ENCODE peak calls at places on chromosome 3, in ten cellular contexts. M is fibroblast of lung, E is neural progenitor cell, O is tibial nerve, J is heart left ventricle, R is breast epithelium, Y is body of pancreas, L is left ventricle myocardium inferior, P is cardiac muscle cell, Z is SK-N-SH. V is an unnamed sample. For H3K9me3 and H3K4me1, the result is how much of the 10 kb centered on the place peaks cover.

GRCh38 chr3:150469931-150470740 is 62.0 kb downstream of the TSC22D2 start:
- DNase-seq in M (no peak), E (no peak), O (no peak), J (no peak), R (no peak), Y (no peak), L (no peak), P (no peak), Z (no peak), V (no peak)

GRCh38 chr3:45860481-45860880 is 18.6 kb upstream of the LZTFL1 start:
- DNase-seq in M (no peak), E (no peak), O (no peak), J (no peak), R (no peak), Y (no peak), L (no peak), P (no peak), Z (no peak), V (no peak)

GRCh38 chr3:49745986-49746385 is 22.2 kb upstream of the GMPPB start:
- DNase-seq in M (peak), E (no peak), O (no peak), J (no peak), R (no peak), Y (no peak), L (no peak), P (no peak), Z (no peak), V (no peak)

GRCh38 chr3:45528429-45528828 is 66.1 kb upstream of the LIMD1 start:
- DNase-seq in M (peak), E (no peak), O (no peak), J (no peak), R (no peak), Y (no peak), L (no peak), P (no peak), Z (no peak), V (no peak)

GRCh38 chr3:104939196-104939595 is 427.5 kb upstream of the ALCAM start:
- DNase-seq in M (peak), E (no peak), O (no peak), J (no peak), R (no peak), Y (no peak), L (no peak), P (no peak), Z (peak), V (no peak)

GRCh38 chr3:133206921-133207320 is 168.7 kb downstream of the TMEM108 start:
- DNase-seq in M (no peak), E (no peak), O (no peak), J (no peak), R (no peak), Y (no peak), L (no peak), P (no peak), Z (no peak), V (no peak)

GRCh38 chr3:119069725-119070124 is 35.1 kb upstream of the IGSF11 start:
- DNase-seq in M (no peak), E (no peak), O (no peak), J (no peak), R (no peak), Y (no peak), L (no peak), P (no peak), Z (no peak), V (no peak)

GRCh38 chr3:15305366-15305844 is 27.0 kb downstream of the SH3BP5 start:
- DNase-seq in M (no peak), E (no peak), O (no peak), J (no peak), R (no peak), Y (no peak), L (no peak), P (peak), Z (peak), V (no peak)

GRCh38 chr3:28326458-28326926 is 22.0 kb upstream of the ZCWPW2 start:
- DNase-seq in M (no peak), E (no peak), O (no peak), J (no peak), R (no peak), Y (no peak), L (no peak), P (no peak), Z (no peak), V (no peak)

GRCh38 chr3:138740057-138740456 is 94.7 kb downstream of the PIK3CB start:
- DNase-seq in M (no peak), E (no peak), O (no peak), J (no peak), R (no peak), Y (no peak), L (no peak), P (no peak), Z (no peak), V (no peak)

GRCh38 chr3:50126287-50127211 is 28.6 kb upstream of the SEMA3F start:
- DNase-seq in M (peak), E (peak), O (no peak), J (no peak), R (peak), Y (no peak), L (peak), P (peak), Z (peak), V (no peak)

GRCh38 chr3:113136071-113136470 is 75.3 kb upstream of the BOC start:
- DNase-seq in M (peak), E (peak), O (no peak), J (no peak), R (no peak), Y (no peak), L (no peak), P (peak), Z (no peak), V (no peak)

GRCh38 chr3:155890671-155891190 is 20.3 kb downstream of the GMPS start:
- DNase-seq in M (peak), E (no peak), O (no peak), J (no peak), R (no peak), Y (no peak), L (no peak), P (no peak), Z (peak), V (no peak)

GRCh38 chr3:122530164-122530563 is 15.4 kb upstream of the KPNA1 start:
- DNase-seq in M (no peak), E (no peak), O (no peak), J (no peak), R (no peak), Y (no peak), L (no peak), P (no peak), Z (no peak), V (no peak)

GRCh38 chr3:8500208-8500961 is 1.2 kb upstream of the LMCD1 start:
- DNase-seq in M (no peak), E (peak), O (no peak), J (no peak), R (no peak), Y (peak), L (no peak), P (peak), Z (peak), V (no peak)

GRCh38 chr3:114310701-114311100 is 16.9 kb downstream of the TIGIT start:
- DNase-seq in M (no peak), E (no peak), O (no peak), J (no peak), R (no peak), Y (no peak), L (no peak), P (no peak), Z (no peak), V (no peak)

GRCh38 chr3:154921351-154921750 is 158.8 kb upstream of the MME start:
- DNase-seq in M (no peak), E (no peak), O (no peak), J (no peak), R (no peak), Y (no peak), L (no peak), P (no peak), Z (no peak), V (no peak)

GRCh38 chr3:25962255-25962654 is 172.4 kb downstream of the OXSM start:
- DNase-seq in M (no peak), E (peak), O (no peak), J (no peak), R (no peak), Y (no peak), L (no peak), P (no peak), Z (no peak), V (no peak)

GRCh38 chr3:146953523-146954125 is 348.5 kb upstream of the PLSCR5 start:
- DNase-seq in M (no peak), E (peak), O (no peak), J (no peak), R (no peak), Y (no peak), L (no peak), P (no peak), Z (no peak), V (no peak)

GRCh38 chr3:147195896-147196295 is 210.4 kb downstream of the ZIC4 start:
- DNase-seq in M (peak), E (no peak), O (no peak), J (no peak), R (no peak), Y (no peak), L (no peak), P (no peak), Z (no peak), V (no peak)

GRCh38 chr3:71579301-71579933 is 4.1 kb downstream of the FOXP1 start:
- DNase-seq in M (no peak), E (no peak), O (no peak), J (no peak), R (no peak), Y (no peak), L (no peak), P (peak), Z (no peak), V (no peak)

GRCh38 chr3:48407542-48408099 is 22.3 kb downstream of the PLXNB1 start:
- DNase-seq in M (no peak), E (no peak), O (peak), J (peak), R (peak), Y (no peak), L (no peak), P (no peak), Z (no peak), V (peak)

DNA sequence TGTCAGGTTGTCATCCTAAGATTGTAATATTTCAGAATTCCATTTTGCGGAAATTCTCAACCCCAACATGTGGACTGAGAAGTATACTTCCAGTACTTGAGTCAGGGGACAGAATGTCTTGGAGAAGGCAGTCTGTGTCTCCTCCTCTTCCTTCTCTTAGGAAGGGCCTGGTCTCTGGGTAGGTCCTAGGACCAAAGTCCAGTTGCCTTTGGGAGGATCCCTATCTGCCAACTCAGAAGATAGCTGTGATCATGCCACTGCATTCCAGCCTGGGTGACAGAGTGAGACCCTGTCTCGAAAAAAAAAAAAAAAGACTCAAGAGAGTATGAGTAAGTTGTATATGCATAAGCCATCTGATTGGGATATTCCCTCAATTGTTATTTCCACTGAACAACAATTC is 23.9 kb upstream of the FAM3D start:
- DNase-seq in M (no peak), E (no peak), O (no peak), J (no peak), R (no peak), Y (no peak), L (no peak), P (no peak), Z (no peak), V (no peak)
- H3K9me3 ChIP-seq in M (under half), E (under half), O (under half), J (under half), R (under half), Y (under half), L (under half), P (under half), Z (under half), V (under half)

DNA sequence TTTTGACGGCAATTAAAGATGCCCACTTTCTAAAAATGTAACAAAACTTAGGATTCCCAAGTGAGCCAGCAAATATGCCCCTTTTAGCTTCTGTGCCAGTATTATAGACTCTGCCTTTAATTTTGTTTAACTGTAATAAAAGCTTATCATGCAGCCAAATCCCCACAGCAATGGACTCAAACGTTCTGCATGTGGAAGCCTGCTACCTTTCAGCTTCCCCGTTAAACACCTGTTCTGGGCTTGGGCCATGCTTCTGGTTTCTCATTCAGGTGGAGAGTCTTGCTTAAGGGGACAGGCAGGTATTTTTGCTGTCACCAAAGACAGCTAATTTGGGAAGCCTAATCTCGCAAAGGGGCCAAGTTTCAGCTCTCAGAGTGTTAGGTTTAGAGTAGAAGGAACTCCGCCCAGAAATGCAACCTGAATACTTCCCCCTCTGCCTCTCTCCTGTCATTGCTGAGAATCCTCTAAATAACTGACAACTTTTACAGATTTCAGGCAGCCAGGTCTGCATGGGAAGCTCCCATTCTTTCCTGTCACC is 399.4 kb upstream of the ATP11B start:
- DNase-seq in M (no peak), E (no peak), O (no peak), J (no peak), R (no peak), Y (no peak), L (no peak), P (no peak), Z (no peak), V (no peak)
- H3K4me1 ChIP-seq in M (under half), E (under half), O (under half), J (under half), R (under half), Y (under half), L (under half), P (under half), Z (under half), V (under half)

GRCh38 chr3:74409066-74409465 is 205.4 kb downstream of the CNTN3 start:
- DNase-seq in M (no peak), E (no peak), O (no peak), J (no peak), R (no peak), Y (no peak), L (no peak), P (no peak), Z (no peak), V (no peak)
- H3K9me3 ChIP-seq in M (under half), E (under half), O (under half), J (under half), R (under half), Y (under half), L (under half), P (under half), Z (under half), V (under half)

DNA sequence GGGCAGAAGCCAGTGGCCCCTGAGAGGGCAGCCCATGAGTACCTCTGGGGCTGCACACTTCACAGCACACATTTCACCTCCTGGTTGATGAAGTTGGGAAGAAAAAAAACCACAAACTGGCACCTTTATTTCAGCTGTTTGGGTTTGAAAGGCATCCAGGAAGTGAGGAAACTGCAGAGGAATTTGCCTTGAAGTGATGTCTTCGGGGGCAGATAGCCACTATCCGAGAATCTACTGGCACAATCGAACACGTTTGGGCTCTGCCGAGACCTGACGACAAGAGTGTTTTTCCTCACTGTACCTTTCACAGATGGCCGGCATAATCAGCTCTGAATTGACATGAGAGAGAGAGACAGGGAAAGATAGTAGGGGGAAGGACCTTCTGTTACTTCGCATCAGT is 59.7 kb downstream of the LRIG1 start:
- DNase-seq in M (peak), E (no peak), O (no peak), J (no peak), R (no peak), Y (no peak), L (no peak), P (no peak), Z (no peak), V (no peak)
- H3K4me1 ChIP-seq in M (under half), E (half or more), O (under half), J (half or more), R (under half), Y (half or more), L (half or more), P (under half), Z (under half), V (under half)

DNA sequence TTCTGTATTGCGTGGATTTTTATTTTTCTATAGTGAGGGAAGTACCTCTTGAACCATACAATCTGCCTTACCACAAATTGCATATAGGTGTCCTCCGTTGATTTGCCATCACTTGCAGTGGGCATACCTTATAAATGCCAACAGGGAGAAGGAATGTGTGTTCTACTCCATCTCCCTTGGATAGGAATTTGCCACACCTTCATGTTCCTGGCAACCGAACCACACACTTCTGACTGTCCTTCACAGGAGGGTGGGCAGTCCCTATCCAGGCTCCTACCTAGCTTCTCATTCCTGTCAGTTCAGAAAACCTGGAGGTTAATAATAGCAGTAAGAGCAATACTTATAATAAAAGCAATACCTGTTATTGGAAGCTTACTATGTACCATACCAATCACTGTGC is 357.7 kb downstream of the EFHB start:
- DNase-seq in M (no peak), E (no peak), O (no peak), J (no peak), R (no peak), Y (no peak), L (no peak), P (no peak), Z (no peak), V (no peak)
- H3K9me3 ChIP-seq in M (under half), E (under half), O (under half), J (under half), R (under half), Y (under half), L (under half), P (under half), Z (under half), V (under half)

DNA sequence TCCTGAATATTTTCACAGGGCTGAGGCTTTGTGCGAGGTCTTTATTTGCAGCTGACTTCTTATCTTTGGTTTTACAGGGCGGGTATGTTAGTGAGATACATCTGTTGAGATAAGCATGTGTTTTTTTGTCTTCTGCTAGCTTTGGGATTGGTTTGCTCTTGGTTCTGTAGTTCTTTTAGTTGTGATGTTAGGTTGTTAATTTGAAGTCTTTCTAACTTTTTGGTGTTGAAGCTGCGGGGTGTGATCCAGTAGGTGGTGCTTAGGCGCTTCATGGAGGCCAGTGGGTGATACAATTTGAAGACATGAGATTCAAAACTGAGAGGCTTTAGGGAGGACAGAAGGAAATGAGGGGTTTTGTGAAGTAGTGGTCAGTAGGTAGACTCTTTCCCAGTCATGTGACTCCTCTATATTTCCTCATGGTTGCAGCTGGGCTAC is 68.0 kb upstream of the TNFSF10 start:
- DNase-seq in M (no peak), E (no peak), O (no peak), J (no peak), R (no peak), Y (no peak), L (no peak), P (no peak), Z (no peak), V (no peak)
- H3K4me1 ChIP-seq in M (under half), E (under half), O (under half), J (under half), R (under half), Y (under half), L (under half), P (under half), Z (under half), V (under half)

GRCh38 chr3:6915898-6916297 is 55.0 kb downstream of the GRM7 start:
- DNase-seq in M (no peak), E (no peak), O (no peak), J (no peak), R (no peak), Y (no peak), L (no peak), P (no peak), Z (no peak), V (no peak)
- H3K9me3 ChIP-seq in M (under half), E (under half), O (under half), J (under half), R (under half), Y (under half), L (under half), P (under half), Z (under half), V (under half)

GRCh38 chr3:115862824-115863223 is 239.5 kb downstream of the GAP43 start:
- DNase-seq in M (no peak), E (peak), O (no peak), J (no peak), R (no peak), Y (no peak), L (no peak), P (peak), Z (no peak), V (no peak)
- H3K4me1 ChIP-seq in M (under half), E (under half), O (under half), J (under half), R (under half), Y (under half), L (under half), P (under half), Z (under half), V (under half)

GRCh38 chr3:153422314-153422713 is 260.3 kb downstream of the RAP2B start:
- DNase-seq in M (no peak), E (no peak), O (no peak), J (no peak), R (no peak), Y (no peak), L (no peak), P (no peak), Z (no peak), V (no peak)
- H3K9me3 ChIP-seq in M (under half), E (under half), O (under half), J (under half), R (under half), Y (under half), L (half or more), P (under half), Z (under half), V (under half)

V was measured in tibial artery.